ENCODE peak calls at places on chromosomes 12 and 14, in nine cellular contexts. One of them, this sample, is unnamed.

GRCh38 chr14:50053935-50054334 is 62.4 kb downstream of the VCPKMT start:
- DNase-seq in EL: no peak
- DNase-seq in activated T-cell treated with anti-CD3 and anti-CD28 coated beads for 24 hours: no peak
- DNase-seq in M059J: no peak
- DNase-seq in stimulated activated CD8-positive, alpha-beta memory T cell treated with anti-CD3 and anti-CD28 coated beads, Interleukin-2, amount 100 ng/mL, for 1 hour: no peak
- DNase-seq in HFFc6: no peak
- DNase-seq in endodermal cell: no peak
- DNase-seq in epithelial cell of esophagus: no peak
- DNase-seq in H54: no peak
- DNase-seq in this sample: no peak

GRCh38 chr12:128976120-128976519 is 122.8 kb downstream of the GLT1D1 start:
- DNase-seq in EL: no peak
- DNase-seq in activated T-cell treated with anti-CD3 and anti-CD28 coated beads for 24 hours: no peak
- DNase-seq in M059J: no peak
- DNase-seq in stimulated activated CD8-positive, alpha-beta memory T cell treated with anti-CD3 and anti-CD28 coated beads, Interleukin-2, amount 100 ng/mL, for 1 hour: no peak
- DNase-seq in HFFc6: no peak
- DNase-seq in endodermal cell: peak
- DNase-seq in epithelial cell of esophagus: no peak
- DNase-seq in H54: no peak
- DNase-seq in this sample: peak

GRCh38 chr12:103909811-103910210 is 20.4 kb upstream of the HSP90B1 start:
- DNase-seq in EL: peak
- DNase-seq in activated T-cell treated with anti-CD3 and anti-CD28 coated beads for 24 hours: no peak
- DNase-seq in M059J: peak
- DNase-seq in stimulated activated CD8-positive, alpha-beta memory T cell treated with anti-CD3 and anti-CD28 coated beads, Interleukin-2, amount 100 ng/mL, for 1 hour: no peak
- DNase-seq in HFFc6: peak
- DNase-seq in endodermal cell: no peak
- DNase-seq in epithelial cell of esophagus: peak
- DNase-seq in H54: no peak
- DNase-seq in this sample: peak

GRCh38 chr12:128040971-128041370 is 226.0 kb upstream of the TMEM132C start:
- DNase-seq in EL: no peak
- DNase-seq in activated T-cell treated with anti-CD3 and anti-CD28 coated beads for 24 hours: no peak
- DNase-seq in M059J: no peak
- DNase-seq in stimulated activated CD8-positive, alpha-beta memory T cell treated with anti-CD3 and anti-CD28 coated beads, Interleukin-2, amount 100 ng/mL, for 1 hour: no peak
- DNase-seq in HFFc6: no peak
- DNase-seq in endodermal cell: peak
- DNase-seq in epithelial cell of esophagus: no peak
- DNase-seq in H54: no peak
- DNase-seq in this sample: no peak

GRCh38 chr12:130911193-130911592 is 39.3 kb downstream of the RAN start:
- DNase-seq in EL: no peak
- DNase-seq in activated T-cell treated with anti-CD3 and anti-CD28 coated beads for 24 hours: no peak
- DNase-seq in M059J: no peak
- DNase-seq in stimulated activated CD8-positive, alpha-beta memory T cell treated with anti-CD3 and anti-CD28 coated beads, Interleukin-2, amount 100 ng/mL, for 1 hour: no peak
- DNase-seq in HFFc6: no peak
- DNase-seq in endodermal cell: no peak
- DNase-seq in epithelial cell of esophagus: no peak
- DNase-seq in H54: no peak
- DNase-seq in this sample: no peak

GRCh38 chr12:112665971-112666370 is 125.6 kb upstream of the RPH3A start:
- DNase-seq in EL: no peak
- DNase-seq in activated T-cell treated with anti-CD3 and anti-CD28 coated beads for 24 hours: no peak
- DNase-seq in M059J: no peak
- DNase-seq in stimulated activated CD8-positive, alpha-beta memory T cell treated with anti-CD3 and anti-CD28 coated beads, Interleukin-2, amount 100 ng/mL, for 1 hour: no peak
- DNase-seq in HFFc6: no peak
- DNase-seq in endodermal cell: no peak
- DNase-seq in epithelial cell of esophagus: no peak
- DNase-seq in H54: no peak
- DNase-seq in this sample: no peak

GRCh38 chr12:70248916-70249315 is 5.7 kb downstream of the CNOT2 start:
- DNase-seq in EL: no peak
- DNase-seq in activated T-cell treated with anti-CD3 and anti-CD28 coated beads for 24 hours: no peak
- DNase-seq in M059J: no peak
- DNase-seq in stimulated activated CD8-positive, alpha-beta memory T cell treated with anti-CD3 and anti-CD28 coated beads, Interleukin-2, amount 100 ng/mL, for 1 hour: no peak
- DNase-seq in HFFc6: no peak
- DNase-seq in endodermal cell: no peak
- DNase-seq in epithelial cell of esophagus: no peak
- DNase-seq in H54: no peak
- DNase-seq in this sample: no peak

GRCh38 chr14:68824517-68825347 is 31.9 kb upstream of the ZFP36L1 start:
- DNase-seq in EL: peak
- DNase-seq in activated T-cell treated with anti-CD3 and anti-CD28 coated beads for 24 hours: no peak
- DNase-seq in M059J: peak
- DNase-seq in stimulated activated CD8-positive, alpha-beta memory T cell treated with anti-CD3 and anti-CD28 coated beads, Interleukin-2, amount 100 ng/mL, for 1 hour: no peak
- DNase-seq in HFFc6: peak
- DNase-seq in endodermal cell: peak
- DNase-seq in epithelial cell of esophagus: peak
- DNase-seq in H54: peak
- DNase-seq in this sample: peak

GRCh38 chr14:56268039-56268438 is 149.8 kb downstream of the PELI2 start:
- DNase-seq in EL: peak
- DNase-seq in activated T-cell treated with anti-CD3 and anti-CD28 coated beads for 24 hours: no peak
- DNase-seq in M059J: no peak
- DNase-seq in stimulated activated CD8-positive, alpha-beta memory T cell treated with anti-CD3 and anti-CD28 coated beads, Interleukin-2, amount 100 ng/mL, for 1 hour: no peak
- DNase-seq in HFFc6: peak
- DNase-seq in endodermal cell: no peak
- DNase-seq in epithelial cell of esophagus: peak
- DNase-seq in H54: no peak
- DNase-seq in this sample: no peak

GRCh38 chr12:120851939-120852338 is 52.2 kb downstream of the SPPL3 start:
- DNase-seq in EL: no peak
- DNase-seq in activated T-cell treated with anti-CD3 and anti-CD28 coated beads for 24 hours: no peak
- DNase-seq in M059J: no peak
- DNase-seq in stimulated activated CD8-positive, alpha-beta memory T cell treated with anti-CD3 and anti-CD28 coated beads, Interleukin-2, amount 100 ng/mL, for 1 hour: no peak
- DNase-seq in HFFc6: no peak
- DNase-seq in endodermal cell: no peak
- DNase-seq in epithelial cell of esophagus: no peak
- DNase-seq in H54: no peak
- DNase-seq in this sample: no peak

GRCh38 chr14:101457936-101458535 is 103.3 kb upstream of the DIO3 start:
- DNase-seq in EL: no peak
- DNase-seq in activated T-cell treated with anti-CD3 and anti-CD28 coated beads for 24 hours: no peak
- DNase-seq in M059J: no peak
- DNase-seq in stimulated activated CD8-positive, alpha-beta memory T cell treated with anti-CD3 and anti-CD28 coated beads, Interleukin-2, amount 100 ng/mL, for 1 hour: no peak
- DNase-seq in HFFc6: no peak
- DNase-seq in endodermal cell: peak
- DNase-seq in epithelial cell of esophagus: no peak
- DNase-seq in H54: no peak
- DNase-seq in this sample: no peak

GRCh38 chr12:42666671-42667243 is 77.2 kb upstream of the PRICKLE1 start:
- DNase-seq in EL: no peak
- DNase-seq in activated T-cell treated with anti-CD3 and anti-CD28 coated beads for 24 hours: no peak
- DNase-seq in M059J: no peak
- DNase-seq in stimulated activated CD8-positive, alpha-beta memory T cell treated with anti-CD3 and anti-CD28 coated beads, Interleukin-2, amount 100 ng/mL, for 1 hour: no peak
- DNase-seq in HFFc6: no peak
- DNase-seq in endodermal cell: peak
- DNase-seq in epithelial cell of esophagus: peak
- DNase-seq in H54: no peak
- DNase-seq in this sample: no peak

GRCh38 chr12:43436597-43436996 is 115.4 kb downstream of the ADAMTS20 start:
- DNase-seq in EL: no peak
- DNase-seq in activated T-cell treated with anti-CD3 and anti-CD28 coated beads for 24 hours: no peak
- DNase-seq in M059J: no peak
- DNase-seq in stimulated activated CD8-positive, alpha-beta memory T cell treated with anti-CD3 and anti-CD28 coated beads, Interleukin-2, amount 100 ng/mL, for 1 hour: no peak
- DNase-seq in HFFc6: no peak
- DNase-seq in endodermal cell: no peak
- DNase-seq in epithelial cell of esophagus: no peak
- DNase-seq in H54: no peak
- DNase-seq in this sample: no peak

GRCh38 chr12:131835616-131836171 is 7.5 kb downstream of the MMP17 start:
- DNase-seq in EL: no peak
- DNase-seq in activated T-cell treated with anti-CD3 and anti-CD28 coated beads for 24 hours: no peak
- DNase-seq in M059J: no peak
- DNase-seq in stimulated activated CD8-positive, alpha-beta memory T cell treated with anti-CD3 and anti-CD28 coated beads, Interleukin-2, amount 100 ng/mL, for 1 hour: no peak
- DNase-seq in HFFc6: no peak
- DNase-seq in endodermal cell: no peak
- DNase-seq in epithelial cell of esophagus: no peak
- DNase-seq in H54: no peak
- DNase-seq in this sample: no peak

GRCh38 chr12:94070520-94070919 is 77.9 kb upstream of the PLXNC1 start:
- DNase-seq in EL: no peak
- DNase-seq in activated T-cell treated with anti-CD3 and anti-CD28 coated beads for 24 hours: no peak
- DNase-seq in M059J: no peak
- DNase-seq in stimulated activated CD8-positive, alpha-beta memory T cell treated with anti-CD3 and anti-CD28 coated beads, Interleukin-2, amount 100 ng/mL, for 1 hour: no peak
- DNase-seq in HFFc6: no peak
- DNase-seq in endodermal cell: no peak
- DNase-seq in epithelial cell of esophagus: no peak
- DNase-seq in H54: no peak
- DNase-seq in this sample: no peak

GRCh38 chr12:108117163-108117849 is 11.8 kb upstream of the WSCD2 start:
- DNase-seq in EL: no peak
- DNase-seq in activated T-cell treated with anti-CD3 and anti-CD28 coated beads for 24 hours: no peak
- DNase-seq in M059J: no peak
- DNase-seq in stimulated activated CD8-positive, alpha-beta memory T cell treated with anti-CD3 and anti-CD28 coated beads, Interleukin-2, amount 100 ng/mL, for 1 hour: no peak
- DNase-seq in HFFc6: no peak
- DNase-seq in endodermal cell: peak
- DNase-seq in epithelial cell of esophagus: peak
- DNase-seq in H54: no peak
- DNase-seq in this sample: no peak

GRCh38 chr12:98814254-98814653 is 169.2 kb downstream of the APAF1 start:
- DNase-seq in EL: no peak
- DNase-seq in activated T-cell treated with anti-CD3 and anti-CD28 coated beads for 24 hours: no peak
- DNase-seq in M059J: peak
- DNase-seq in stimulated activated CD8-positive, alpha-beta memory T cell treated with anti-CD3 and anti-CD28 coated beads, Interleukin-2, amount 100 ng/mL, for 1 hour: no peak
- DNase-seq in HFFc6: no peak
- DNase-seq in endodermal cell: no peak
- DNase-seq in epithelial cell of esophagus: no peak
- DNase-seq in H54: no peak
- DNase-seq in this sample: no peak

GRCh38 chr12:108862588-108862959 is 5.2 kb upstream of the SSH1 start:
- DNase-seq in EL: no peak
- DNase-seq in activated T-cell treated with anti-CD3 and anti-CD28 coated beads for 24 hours: no peak
- DNase-seq in M059J: no peak
- DNase-seq in stimulated activated CD8-positive, alpha-beta memory T cell treated with anti-CD3 and anti-CD28 coated beads, Interleukin-2, amount 100 ng/mL, for 1 hour: no peak
- DNase-seq in HFFc6: no peak
- DNase-seq in endodermal cell: no peak
- DNase-seq in epithelial cell of esophagus: no peak
- DNase-seq in H54: no peak
- DNase-seq in this sample: no peak

GRCh38 chr12:46177020-46177419 is 91.8 kb downstream of the SLC38A1 start:
- DNase-seq in EL: no peak
- DNase-seq in activated T-cell treated with anti-CD3 and anti-CD28 coated beads for 24 hours: no peak
- DNase-seq in M059J: no peak
- DNase-seq in stimulated activated CD8-positive, alpha-beta memory T cell treated with anti-CD3 and anti-CD28 coated beads, Interleukin-2, amount 100 ng/mL, for 1 hour: no peak
- DNase-seq in HFFc6: no peak
- DNase-seq in endodermal cell: no peak
- DNase-seq in epithelial cell of esophagus: no peak
- DNase-seq in H54: no peak
- DNase-seq in this sample: no peak

GRCh38 chr14:30291216-30291615 is 267.7 kb upstream of the G2E3 start:
- DNase-seq in EL: peak
- DNase-seq in activated T-cell treated with anti-CD3 and anti-CD28 coated beads for 24 hours: no peak
- DNase-seq in M059J: peak
- DNase-seq in stimulated activated CD8-positive, alpha-beta memory T cell treated with anti-CD3 and anti-CD28 coated beads, Interleukin-2, amount 100 ng/mL, for 1 hour: no peak
- DNase-seq in HFFc6: peak
- DNase-seq in endodermal cell: no peak
- DNase-seq in epithelial cell of esophagus: peak
- DNase-seq in H54: no peak
- DNase-seq in this sample: peak

GRCh38 chr12:43278268-43278832 is 273.7 kb downstream of the ADAMTS20 start:
- DNase-seq in EL: no peak
- DNase-seq in activated T-cell treated with anti-CD3 and anti-CD28 coated beads for 24 hours: no peak
- DNase-seq in M059J: no peak
- DNase-seq in stimulated activated CD8-positive, alpha-beta memory T cell treated with anti-CD3 and anti-CD28 coated beads, Interleukin-2, amount 100 ng/mL, for 1 hour: no peak
- DNase-seq in HFFc6: no peak
- DNase-seq in endodermal cell: no peak
- DNase-seq in epithelial cell of esophagus: peak
- DNase-seq in H54: no peak
- DNase-seq in this sample: no peak

GRCh38 chr12:93125126-93125525 is 196.0 kb upstream of the EEA1 start:
- DNase-seq in EL: no peak
- DNase-seq in activated T-cell treated with anti-CD3 and anti-CD28 coated beads for 24 hours: no peak
- DNase-seq in M059J: peak
- DNase-seq in stimulated activated CD8-positive, alpha-beta memory T cell treated with anti-CD3 and anti-CD28 coated beads, Interleukin-2, amount 100 ng/mL, for 1 hour: no peak
- DNase-seq in HFFc6: no peak
- DNase-seq in endodermal cell: no peak
- DNase-seq in epithelial cell of esophagus: no peak
- DNase-seq in H54: no peak
- DNase-seq in this sample: no peak

GRCh38 chr12:120761581-120761980 is 36.0 kb downstream of the ACADS start:
- DNase-seq in EL: no peak
- DNase-seq in activated T-cell treated with anti-CD3 and anti-CD28 coated beads for 24 hours: no peak
- DNase-seq in M059J: no peak
- DNase-seq in stimulated activated CD8-positive, alpha-beta memory T cell treated with anti-CD3 and anti-CD28 coated beads, Interleukin-2, amount 100 ng/mL, for 1 hour: no peak
- DNase-seq in HFFc6: peak
- DNase-seq in endodermal cell: peak
- DNase-seq in epithelial cell of esophagus: peak
- DNase-seq in H54: no peak
- DNase-seq in this sample: peak

GRCh38 chr12:70468741-70469140 is 102.7 kb downstream of the KCNMB4 start:
- DNase-seq in EL: no peak
- DNase-seq in activated T-cell treated with anti-CD3 and anti-CD28 coated beads for 24 hours: no peak
- DNase-seq in M059J: no peak
- DNase-seq in stimulated activated CD8-positive, alpha-beta memory T cell treated with anti-CD3 and anti-CD28 coated beads, Interleukin-2, amount 100 ng/mL, for 1 hour: no peak
- DNase-seq in HFFc6: no peak
- DNase-seq in endodermal cell: no peak
- DNase-seq in epithelial cell of esophagus: no peak
- DNase-seq in H54: no peak
- DNase-seq in this sample: no peak

GRCh38 chr14:90871605-90872233 is 55.5 kb upstream of the TTC7B start:
- DNase-seq in EL: peak
- DNase-seq in activated T-cell treated with anti-CD3 and anti-CD28 coated beads for 24 hours: no peak
- DNase-seq in M059J: peak
- DNase-seq in stimulated activated CD8-positive, alpha-beta memory T cell treated with anti-CD3 and anti-CD28 coated beads, Interleukin-2, amount 100 ng/mL, for 1 hour: no peak
- DNase-seq in HFFc6: peak
- DNase-seq in endodermal cell: no peak
- DNase-seq in epithelial cell of esophagus: peak
- DNase-seq in H54: no peak
- DNase-seq in this sample: no peak

GRCh38 chr14:98955036-98955740 is 316.8 kb downstream of the BCL11B start:
- DNase-seq in EL: no peak
- DNase-seq in activated T-cell treated with anti-CD3 and anti-CD28 coated beads for 24 hours: no peak
- DNase-seq in M059J: no peak
- DNase-seq in stimulated activated CD8-positive, alpha-beta memory T cell treated with anti-CD3 and anti-CD28 coated beads, Interleukin-2, amount 100 ng/mL, for 1 hour: no peak
- DNase-seq in HFFc6: no peak
- DNase-seq in endodermal cell: peak
- DNase-seq in epithelial cell of esophagus: no peak
- DNase-seq in H54: no peak
- DNase-seq in this sample: no peak

GRCh38 chr12:43063642-43064041 is 474.1 kb upstream of the PRICKLE1 start:
- DNase-seq in EL: peak
- DNase-seq in activated T-cell treated with anti-CD3 and anti-CD28 coated beads for 24 hours: no peak
- DNase-seq in M059J: peak
- DNase-seq in stimulated activated CD8-positive, alpha-beta memory T cell treated with anti-CD3 and anti-CD28 coated beads, Interleukin-2, amount 100 ng/mL, for 1 hour: no peak
- DNase-seq in HFFc6: no peak
- DNase-seq in endodermal cell: no peak
- DNase-seq in epithelial cell of esophagus: peak
- DNase-seq in H54: no peak
- DNase-seq in this sample: peak

GRCh38 chr12:28689398-28690175 is 459.5 kb upstream of the FAR2 start:
- DNase-seq in EL: no peak
- DNase-seq in activated T-cell treated with anti-CD3 and anti-CD28 coated beads for 24 hours: no peak
- DNase-seq in M059J: no peak
- DNase-seq in stimulated activated CD8-positive, alpha-beta memory T cell treated with anti-CD3 and anti-CD28 coated beads, Interleukin-2, amount 100 ng/mL, for 1 hour: no peak
- DNase-seq in HFFc6: no peak
- DNase-seq in endodermal cell: no peak
- DNase-seq in epithelial cell of esophagus: no peak
- DNase-seq in H54: no peak
- DNase-seq in this sample: no peak

GRCh38 chr14:85479306-85479705 is 50.6 kb upstream of the FLRT2 start:
- DNase-seq in EL: no peak
- DNase-seq in activated T-cell treated with anti-CD3 and anti-CD28 coated beads for 24 hours: no peak
- DNase-seq in M059J: no peak
- DNase-seq in stimulated activated CD8-positive, alpha-beta memory T cell treated with anti-CD3 and anti-CD28 coated beads, Interleukin-2, amount 100 ng/mL, for 1 hour: no peak
- DNase-seq in HFFc6: no peak
- DNase-seq in endodermal cell: no peak
- DNase-seq in epithelial cell of esophagus: peak
- DNase-seq in H54: no peak
- DNase-seq in this sample: no peak

GRCh38 chr12:132550014-132550802 is 60.2 kb downstream of the LRCOL1 start:
- DNase-seq in EL: no peak
- DNase-seq in activated T-cell treated with anti-CD3 and anti-CD28 coated beads for 24 hours: no peak
- DNase-seq in M059J: no peak
- DNase-seq in stimulated activated CD8-positive, alpha-beta memory T cell treated with anti-CD3 and anti-CD28 coated beads, Interleukin-2, amount 100 ng/mL, for 1 hour: no peak
- DNase-seq in HFFc6: no peak
- DNase-seq in endodermal cell: peak
- DNase-seq in epithelial cell of esophagus: no peak
- DNase-seq in H54: no peak
- DNase-seq in this sample: no peak

GRCh38 chr12:19288603-19289244 is 150.6 kb upstream of the AEBP2 start:
- DNase-seq in EL: peak
- DNase-seq in activated T-cell treated with anti-CD3 and anti-CD28 coated beads for 24 hours: no peak
- DNase-seq in M059J: peak
- DNase-seq in stimulated activated CD8-positive, alpha-beta memory T cell treated with anti-CD3 and anti-CD28 coated beads, Interleukin-2, amount 100 ng/mL, for 1 hour: no peak
- DNase-seq in HFFc6: peak
- DNase-seq in endodermal cell: no peak
- DNase-seq in epithelial cell of esophagus: peak
- DNase-seq in H54: peak
- DNase-seq in this sample: no peak

This sample was measured in brain microvascular endothelial cell.